ENCODE peak calls at places on chromosome 15, in six cellular contexts. H, F, P, I, Y and A are unnamed samples.

GRCh38 chr15:58393196-58393790 is 38.5 kb upstream of the LIPC start:
- DNase-seq in H (no peak), F (no peak), P (no peak), I (no peak), Y (no peak), A (peak)

GRCh38 chr15:66801266-66801665 is 99.2 kb downstream of the SMAD6 start:
- DNase-seq in H (no peak), F (no peak), P (no peak), I (no peak), Y (no peak), A (no peak)

GRCh38 chr15:101646652-101647051 is 5.5 kb downstream of the TM2D3 start:
- DNase-seq in H (no peak), F (peak), P (no peak), I (no peak), Y (no peak), A (no peak)

GRCh38 chr15:98658831-98659699 is 10.7 kb downstream of the IGF1R start:
- DNase-seq in H (peak), F (peak), P (peak), I (peak), Y (peak), A (peak)

GRCh38 chr15:31034152-31034551 is 42.7 kb upstream of the MTMR10 start:
- DNase-seq in H (no peak), F (no peak), P (no peak), I (no peak), Y (no peak), A (peak)

GRCh38 chr15:88740356-88740755 is 62.9 kb upstream of the ACAN start:
- DNase-seq in H (no peak), F (no peak), P (no peak), I (peak), Y (no peak), A (no peak)

GRCh38 chr15:25481208-25481862 is 42.5 kb upstream of the UBE3A start:
- DNase-seq in H (no peak), F (no peak), P (no peak), I (peak), Y (no peak), A (no peak)

GRCh38 chr15:58921267-58921666 is 12.2 kb downstream of the SLTM start:
- DNase-seq in H (no peak), F (no peak), P (no peak), I (no peak), Y (no peak), A (peak)

GRCh38 chr15:58535894-58536293 is 104.1 kb downstream of the LIPC start:
- DNase-seq in H (no peak), F (no peak), P (no peak), I (no peak), Y (no peak), A (no peak)

GRCh38 chr15:59169337-59169736 is 37.3 kb upstream of the LDHAL6B start:
- DNase-seq in H (no peak), F (no peak), P (no peak), I (no peak), Y (no peak), A (peak)

GRCh38 chr15:36066757-36067156 is 512.7 kb upstream of the CDIN1 start:
- DNase-seq in H (no peak), F (no peak), P (no peak), I (no peak), Y (no peak), A (no peak)

GRCh38 chr15:76347507-76348055 is 11.0 kb downstream of the ISL2 start:
- DNase-seq in H (no peak), F (no peak), P (no peak), I (no peak), Y (no peak), A (no peak)

GRCh38 chr15:87871738-87872315 is 384.7 kb downstream of the NTRK3 start:
- DNase-seq in H (no peak), F (no peak), P (no peak), I (no peak), Y (no peak), A (peak)

GRCh38 chr15:33064878-33065277 is 129.6 kb downstream of the FMN1 start:
- DNase-seq in H (no peak), F (no peak), P (no peak), I (no peak), Y (no peak), A (peak)

GRCh38 chr15:63948436-63948835 is 97.8 kb downstream of the DAPK2 start:
- DNase-seq in H (no peak), F (no peak), P (no peak), I (peak), Y (no peak), A (no peak)
- TF ChIP-seq CEBPB in H (no peak), F (no peak), P (no peak), I (no peak), Y (no peak), A (no peak)

GRCh38 chr15:23663232-23663631 is 15.6 kb upstream of the MAGEL2 start:
- DNase-seq in H (peak), F (no peak), P (no peak), I (no peak), Y (no peak), A (no peak)
- TF ChIP-seq CTCF in H (peak), F (no peak), P (no peak), I (peak), Y (no peak), A (no peak)

DNA sequence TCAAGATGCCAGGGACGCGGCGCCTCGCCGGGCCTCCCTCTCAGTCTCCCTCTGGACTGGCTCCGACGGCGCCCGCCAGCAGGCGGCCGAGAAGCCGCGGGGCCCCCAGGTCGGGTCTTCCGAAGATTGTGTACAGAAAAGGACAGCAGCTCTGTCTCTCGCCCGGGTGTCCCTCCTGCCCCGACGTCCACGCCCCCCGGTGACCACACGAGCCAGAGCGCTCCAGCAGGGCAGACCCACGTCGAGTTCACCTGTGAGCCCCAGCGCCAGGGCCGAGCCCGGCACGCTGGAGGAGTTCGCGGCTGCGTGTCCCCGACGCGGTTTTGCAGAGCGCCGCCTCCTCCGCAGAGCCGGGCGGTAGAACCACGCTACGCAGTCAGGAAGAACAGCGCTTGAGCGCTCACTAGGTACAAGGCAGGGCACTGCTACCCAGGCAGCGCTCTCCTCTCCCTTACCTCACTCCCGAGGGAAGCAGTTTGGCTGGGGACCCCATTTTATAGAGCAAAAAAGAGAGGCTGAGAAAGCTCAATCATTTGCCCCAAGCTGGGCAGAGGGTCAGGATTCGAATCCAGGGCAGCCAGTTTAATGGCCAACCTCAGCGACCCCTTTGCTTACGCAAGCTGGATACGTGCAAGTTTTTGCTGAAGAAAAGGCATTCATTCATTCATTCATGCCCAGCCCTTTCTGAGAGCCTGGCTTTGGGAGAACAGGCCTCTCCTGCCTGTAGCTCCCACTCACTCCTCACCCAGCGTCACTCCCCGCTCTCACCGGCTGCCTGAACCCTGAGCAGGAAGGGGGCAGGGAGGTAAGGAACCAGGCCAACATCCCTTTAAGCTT is 3.0 kb upstream of the TLE3 start:
- DNase-seq in H (peak), F (peak), P (peak), I (no peak), Y (peak), A (peak)
- TF ChIP-seq CEBPB in H (no peak), F (peak), P (no peak), I (no peak), Y (peak), A (no peak)

DNA sequence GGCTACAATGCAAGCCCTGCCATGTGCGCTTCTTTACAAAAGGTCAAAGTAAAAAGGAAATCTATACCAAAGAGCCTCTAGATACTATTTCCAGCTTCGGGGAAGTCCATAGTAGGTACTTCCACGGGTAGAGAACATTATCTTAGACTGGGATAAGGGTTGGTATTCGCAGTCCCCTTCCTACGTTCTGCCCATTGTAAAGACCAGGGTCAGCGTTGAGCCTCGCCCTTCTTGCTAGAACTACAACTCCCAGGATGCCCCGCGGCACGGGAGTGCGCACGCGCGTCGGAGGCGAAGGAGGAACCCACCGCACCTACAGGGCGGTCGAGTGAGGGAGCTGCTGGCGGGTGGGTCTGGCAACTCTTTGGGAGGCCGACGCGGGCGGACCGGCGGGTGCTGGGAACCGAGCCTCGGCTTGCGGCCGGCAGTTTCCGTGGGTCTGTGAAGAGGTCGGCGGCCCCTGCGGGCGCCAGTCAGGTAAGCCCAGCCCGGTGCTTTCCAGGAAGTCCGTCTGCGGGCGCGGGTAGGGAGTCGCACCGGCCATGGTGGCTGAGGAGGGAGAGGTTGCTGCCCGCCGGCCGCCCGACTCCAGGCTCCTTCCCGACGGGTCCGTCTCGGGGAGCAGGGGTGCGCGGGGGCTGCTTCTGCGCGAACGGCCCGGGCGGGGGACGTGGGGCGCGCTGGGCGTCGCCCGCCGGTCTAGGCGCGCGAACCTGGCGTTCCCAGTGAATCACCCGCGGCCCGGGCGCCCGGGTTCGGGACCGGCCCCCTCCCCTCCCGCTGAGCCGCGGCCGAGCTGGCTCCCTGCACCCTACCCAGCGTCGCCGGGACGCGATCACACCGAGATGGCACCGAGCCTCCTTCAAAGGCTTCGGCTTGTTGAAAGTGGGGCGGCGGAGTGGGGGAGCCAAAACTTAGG is at the start of gene TMOD3:
- DNase-seq in H (peak), F (peak), P (peak), I (peak), Y (peak), A (peak)
- TF ChIP-seq CTCF in H (peak), F (no peak), P (no peak), I (no peak), Y (no peak), A (no peak)

GRCh38 chr15:65795663-65796201 is 3.6 kb upstream of the DENND4A start:
- DNase-seq in H (no peak), F (no peak), P (no peak), I (no peak), Y (peak), A (no peak)
- TF ChIP-seq CEBPB in H (no peak), F (no peak), P (no peak), I (no peak), Y (no peak), A (no peak)

GRCh38 chr15:38769492-38769891 is 204.9 kb upstream of the RASGRP1 start:
- DNase-seq in H (no peak), F (no peak), P (no peak), I (no peak), Y (no peak), A (no peak)

DNA sequence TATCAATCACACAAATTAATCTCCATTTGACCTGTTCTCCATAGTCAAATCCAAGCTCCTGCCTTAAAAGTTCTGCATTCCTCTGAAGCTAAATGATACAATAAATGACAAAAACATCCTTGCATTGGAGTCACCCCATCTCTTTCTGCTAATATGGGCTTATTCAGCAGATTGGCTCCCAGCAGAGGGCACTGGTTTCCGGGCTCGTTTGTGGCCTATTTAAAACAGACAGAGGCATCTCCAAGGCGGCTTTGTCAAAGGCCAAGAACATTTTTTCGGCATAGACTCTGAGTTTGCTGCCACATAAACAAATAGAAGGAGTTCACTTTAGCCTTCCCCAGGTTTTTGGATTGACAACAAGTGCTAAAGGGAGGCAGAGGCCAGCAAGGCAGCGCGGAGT is 204.4 kb upstream of the RASGRP1 start:
- DNase-seq in H (no peak), F (peak), P (no peak), I (peak), Y (peak), A (peak)
- TF ChIP-seq CTCF in H (peak), F (peak), P (peak), I (peak), Y (peak), A (peak)

GRCh38 chr15:65212097-65212496 is 824 bp upstream of the CILP start:
- DNase-seq in H (peak), F (peak), P (no peak), I (peak), Y (peak), A (no peak)
- TF ChIP-seq CEBPB in H (no peak), F (no peak), P (no peak), I (no peak), Y (no peak), A (no peak)

DNA sequence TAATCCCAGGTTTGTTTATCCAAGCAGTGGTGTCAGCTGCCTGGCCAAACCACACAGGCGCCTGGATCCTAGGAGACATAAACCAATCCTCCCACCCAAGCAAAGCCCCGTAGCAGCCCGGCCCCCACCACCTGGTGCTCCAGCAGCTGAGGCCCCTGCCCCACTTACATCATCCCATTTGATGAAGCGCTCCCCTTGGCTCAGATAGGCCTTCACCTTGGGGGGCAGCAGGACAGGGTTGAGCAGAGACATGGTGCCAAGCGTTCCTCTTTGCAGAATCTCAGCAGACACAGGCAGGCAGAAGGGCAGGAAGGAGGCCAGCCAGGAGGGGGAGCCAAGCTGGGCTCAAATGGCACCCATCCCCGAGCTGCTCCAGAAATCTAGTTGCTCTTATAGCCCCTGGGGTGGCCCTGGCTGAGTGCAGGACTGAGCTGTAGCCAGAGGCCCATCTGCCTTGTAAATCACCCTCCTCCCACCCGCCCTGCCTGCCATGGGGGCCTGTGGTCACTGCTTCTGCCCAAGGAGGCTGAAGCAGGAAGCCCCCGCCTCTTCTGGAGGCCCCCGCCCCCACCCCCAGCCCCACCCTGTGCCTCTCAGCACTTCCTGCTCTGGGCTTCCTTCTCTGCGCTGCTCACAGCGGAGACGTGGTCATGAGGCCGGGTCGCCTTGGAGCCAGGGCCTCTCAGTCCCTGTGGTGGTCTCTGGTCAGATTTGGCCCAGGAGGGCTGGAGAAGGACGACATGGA is at the start of gene PLCB2:
- DNase-seq in H (peak), F (no peak), P (no peak), I (no peak), Y (peak), A (no peak)
- TF ChIP-seq CTCF in H (peak), F (no peak), P (peak), I (peak), Y (peak), A (peak)

GRCh38 chr15:81113861-81114261 is 20.2 kb upstream of the CFAP161 start:
- DNase-seq in H (no peak), F (no peak), P (no peak), I (no peak), Y (no peak), A (peak)
- TF ChIP-seq CEBPB in H (no peak), F (no peak), P (no peak), I (no peak), Y (no peak), A (peak)

GRCh38 chr15:70754862-70755261 is 8.5 kb downstream of the UACA start:
- DNase-seq in H (no peak), F (no peak), P (no peak), I (no peak), Y (no peak), A (no peak)
- TF ChIP-seq CTCF in H (no peak), F (peak), P (no peak), I (no peak), Y (no peak), A (no peak)